ENCODE peak calls at places on chromosome 2, in seven cellular contexts. T is CD8-positive, alpha-beta memory T cell; C is mucosa of descending colon; H is uterus; F is heart right ventricle; V is psoas muscle; M is HL-60. Y is an unnamed sample.

GRCh38 chr2:151852260-151853069 is 24.2 kb upstream of the ARL5A start:
- DNase-seq in T (no peak), C (no peak), H (no peak), F (no peak), V (no peak), M (no peak), Y (no peak)

GRCh38 chr2:51722311-51722710 is 690.4 kb upstream of the NRXN1 start:
- DNase-seq in T (no peak), C (no peak), H (no peak), F (no peak), V (no peak), M (no peak), Y (peak)

GRCh38 chr2:101766871-101767739 is 69.6 kb downstream of the MAP4K4 start:
- DNase-seq in T (no peak), C (no peak), H (no peak), F (no peak), V (no peak), M (no peak), Y (peak)

GRCh38 chr2:46268986-46269385 is 28.2 kb upstream of the EPAS1 start:
- DNase-seq in T (no peak), C (no peak), H (no peak), F (no peak), V (no peak), M (no peak), Y (peak)

GRCh38 chr2:101608411-101609317 is 88.8 kb upstream of the MAP4K4 start:
- DNase-seq in T (no peak), C (no peak), H (no peak), F (no peak), V (no peak), M (no peak), Y (no peak)

GRCh38 chr2:101310591-101311389 is 2.3 kb upstream of the RNF149 start:
- DNase-seq in T (no peak), C (no peak), H (no peak), F (no peak), V (no peak), M (no peak), Y (no peak)

GRCh38 chr2:67295406-67295805 is 101.7 kb upstream of the ETAA1 start:
- DNase-seq in T (no peak), C (no peak), H (no peak), F (no peak), V (no peak), M (no peak), Y (no peak)

GRCh38 chr2:236449167-236449586 is 120.4 kb upstream of the ACKR3 start:
- DNase-seq in T (no peak), C (peak), H (no peak), F (no peak), V (no peak), M (no peak), Y (no peak)

GRCh38 chr2:51620830-51621229 is 588.9 kb upstream of the NRXN1 start:
- DNase-seq in T (no peak), C (no peak), H (no peak), F (no peak), V (no peak), M (no peak), Y (peak)

GRCh38 chr2:21256006-21256405 is 132.2 kb downstream of the TDRD15 start:
- DNase-seq in T (no peak), C (peak), H (no peak), F (no peak), V (no peak), M (peak), Y (peak)

GRCh38 chr2:21260316-21260715 is 136.5 kb downstream of the TDRD15 start:
- DNase-seq in T (no peak), C (no peak), H (no peak), F (no peak), V (no peak), M (no peak), Y (no peak)

GRCh38 chr2:21261591-21261990 is 137.8 kb downstream of the TDRD15 start:
- DNase-seq in T (no peak), C (no peak), H (no peak), F (no peak), V (no peak), M (no peak), Y (no peak)

GRCh38 chr2:21254170-21254965 is 130.6 kb downstream of the TDRD15 start:
- DNase-seq in T (no peak), C (no peak), H (no peak), F (no peak), V (no peak), M (no peak), Y (no peak)

GRCh38 chr2:21258082-21258481 is 134.3 kb downstream of the TDRD15 start:
- DNase-seq in T (no peak), C (no peak), H (no peak), F (no peak), V (no peak), M (no peak), Y (no peak)
- H3K4me3 ChIP-seq in T (no peak), C (no peak), H (no peak), F (no peak), V (no peak), M (no peak), Y (no peak)

GRCh38 chr2:177153805-177154204 is 58.8 kb upstream of the HNRNPA3 start:
- DNase-seq in T (no peak), C (no peak), H (no peak), F (no peak), V (no peak), M (no peak), Y (no peak)
- H3K4me3 ChIP-seq in T (no peak), C (no peak), H (no peak), F (no peak), V (no peak), M (no peak), Y (no peak)

DNA sequence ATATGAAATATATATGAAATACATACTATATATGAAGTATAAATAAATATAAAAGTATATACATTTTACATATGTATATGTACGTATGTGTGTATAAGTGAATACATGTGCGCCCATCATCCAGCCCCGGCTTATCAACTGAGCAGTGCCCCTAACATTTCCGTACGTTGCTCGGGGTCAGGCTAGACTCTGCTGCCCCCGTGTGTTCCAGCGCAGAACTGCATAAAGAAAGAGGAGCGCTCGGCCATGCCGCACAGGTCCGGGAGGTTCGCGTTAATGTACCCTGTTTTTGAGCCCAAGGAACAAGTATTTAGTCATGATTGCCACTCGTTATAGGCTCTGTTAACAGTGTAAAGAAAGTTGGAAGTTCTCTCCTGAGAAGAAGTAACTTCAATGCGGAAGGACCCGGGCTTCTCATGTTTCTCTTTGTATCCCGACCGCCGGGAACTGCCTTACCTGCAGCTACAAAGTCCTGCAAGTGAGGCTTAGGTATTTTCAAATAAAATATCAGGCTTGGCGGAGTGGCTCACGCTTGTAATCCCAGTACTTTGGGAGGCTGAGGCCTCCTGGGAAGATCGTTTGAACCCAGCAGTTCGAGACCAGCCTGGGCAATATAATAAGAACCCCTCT is 55.7 kb downstream of the CD8B2 start:
- DNase-seq in T (peak), C (peak), H (peak), F (peak), V (peak), M (peak), Y (peak)
- H3K4me3 ChIP-seq in T (peak), C (no peak), H (peak), F (no peak), V (peak), M (peak), Y (no peak)

GRCh38 chr2:129768485-129769258 is 210.8 kb upstream of the RAB6C start:
- DNase-seq in T (no peak), C (no peak), H (no peak), F (no peak), V (no peak), M (no peak), Y (no peak)

GRCh38 chr2:129766594-129766993 is 212.9 kb upstream of the RAB6C start:
- DNase-seq in T (no peak), C (no peak), H (no peak), F (no peak), V (no peak), M (no peak), Y (no peak)

GRCh38 chr2:129766159-129766485 is 213.3 kb upstream of the RAB6C start:
- DNase-seq in T (no peak), C (no peak), H (no peak), F (no peak), V (no peak), M (no peak), Y (no peak)

GRCh38 chr2:129767987-129768386 is 211.5 kb upstream of the RAB6C start:
- DNase-seq in T (no peak), C (no peak), H (no peak), F (no peak), V (no peak), M (no peak), Y (no peak)

DNA sequence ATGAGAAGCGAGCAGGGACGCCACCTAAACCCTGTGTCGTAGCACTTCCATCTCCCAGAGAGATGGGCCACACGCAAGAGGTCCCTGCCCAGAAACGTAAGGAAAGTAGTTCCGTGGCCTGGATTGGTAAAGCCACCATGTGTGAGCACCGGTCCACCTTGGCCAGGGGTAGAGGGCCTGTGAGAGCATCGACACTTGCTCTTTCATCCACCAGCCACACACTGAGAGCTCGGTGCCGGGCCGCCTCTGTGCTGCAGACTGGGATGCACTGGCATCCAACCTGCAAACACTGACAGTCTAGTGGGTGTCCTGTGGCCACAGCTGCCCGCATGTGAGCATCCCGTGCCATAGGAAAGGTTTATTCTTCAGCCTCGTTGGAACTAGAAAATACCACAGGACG is 212.1 kb upstream of the RAB6C start:
- DNase-seq in T (no peak), C (no peak), H (no peak), F (no peak), V (no peak), M (no peak), Y (no peak)
- H3K4me3 ChIP-seq in T (no peak), C (no peak), H (no peak), F (no peak), V (no peak), M (no peak), Y (no peak)

GRCh38 chr2:190782264-190782663 is 98.4 kb upstream of the GLS start:
- DNase-seq in T (no peak), C (no peak), H (no peak), F (no peak), V (no peak), M (no peak), Y (no peak)
- H3K4me3 ChIP-seq in T (no peak), C (no peak), H (no peak), F (no peak), V (no peak), M (no peak), Y (no peak)

GRCh38 chr2:42132966-42133641 is 36.0 kb upstream of the EML4 start:
- DNase-seq in T (peak), C (peak), H (peak), F (peak), V (peak), M (peak), Y (peak)
- H3K4me3 ChIP-seq in T (peak), C (no peak), H (no peak), F (no peak), V (peak), M (no peak), Y (peak)

GRCh38 chr2:12456293-12457151 is 260.2 kb upstream of the TRIB2 start:
- DNase-seq in T (peak), C (peak), H (peak), F (peak), V (peak), M (peak), Y (peak)
- H3K4me3 ChIP-seq in T (peak), C (no peak), H (no peak), F (no peak), V (peak), M (no peak), Y (no peak)

GRCh38 chr2:111702809-111703196 is 181.2 kb downstream of the ANAPC1 start:
- DNase-seq in T (no peak), C (no peak), H (no peak), F (no peak), V (no peak), M (no peak), Y (no peak)
- H3K4me3 ChIP-seq in T (no peak), C (no peak), H (no peak), F (no peak), V (no peak), M (no peak), Y (no peak)

GRCh38 chr2:237736783-237737182 is 61.8 kb upstream of the RBM44 start:
- DNase-seq in T (no peak), C (no peak), H (no peak), F (no peak), V (no peak), M (no peak), Y (no peak)
- H3K4me3 ChIP-seq in T (no peak), C (no peak), H (no peak), F (no peak), V (no peak), M (no peak), Y (no peak)

GRCh38 chr2:100163605-100164004 is 21.2 kb upstream of the AFF3 start:
- DNase-seq in T (no peak), C (no peak), H (no peak), F (no peak), V (no peak), M (no peak), Y (no peak)
- H3K4me3 ChIP-seq in T (no peak), C (no peak), H (no peak), F (no peak), V (no peak), M (no peak), Y (no peak)

Y was measured in choroid plexus epithelial cell.